ENCODE peak calls at places on chromosomes 16 and 17, in nine cellular contexts. L is H9, N is dorsolateral prefrontal cortex, G is A673, W is SK-N-SH, H is heart right ventricle, J is coronary artery, R is prostate gland, E is A549. Z is an unnamed sample.

GRCh38 chr16:67881557-67882220 is 3.0 kb upstream of the NRN1L start:
- DNase-seq in J (no peak), L (no peak), N (peak; percentile 75), R (no peak), G (no peak), H (peak; percentile 31), E (no peak), W (no peak), Z (no peak)

GRCh38 chr17:8820311-8821010 is 21.3 kb upstream of the MFSD6L start:
- DNase-seq in G (no peak), N (no peak), E (no peak), W (no peak), H (no peak), L (no peak), R (no peak), J (no peak), Z (no peak)

GRCh38 chr16:58510776-58511628 is 4.3 kb upstream of the SETD6 start:
- DNase-seq in J (no peak), L (no peak), H (no peak), R (no peak), W (no peak), G (no peak), N (peak; percentile 37), E (no peak), Z (no peak)

GRCh38 chr17:80999224-81000088 is 7.8 kb downstream of the CHMP6 start:
- DNase-seq in E (no peak), G (no peak), W (peak; percentile 41), L (peak; percentile 36), R (no peak), H (no peak), J (no peak), N (no peak), Z (no peak)

GRCh38 chr16:48862087-48862532 is 252.1 kb upstream of the N4BP1 start:
- DNase-seq in L (peak; percentile 45), W (no peak), N (no peak), E (no peak), R (no peak), H (no peak), J (no peak), G (no peak), Z (no peak)

GRCh38 chr17:70261170-70261569 is 91.8 kb downstream of the KCNJ2 start:
- DNase-seq in R (no peak), W (no peak), L (no peak), E (no peak), J (no peak), G (no peak), H (no peak), N (no peak), Z (no peak)

GRCh38 chr16:2447920-2448583 is 11.9 kb upstream of the TEDC2 start:
- DNase-seq in W (no peak), E (no peak), N (no peak), J (no peak), G (no peak), L (no peak), H (no peak), R (no peak), Z (no peak)

GRCh38 chr17:48873696-48874443 is 18.7 kb upstream of the ATP5MC1 start:
- DNase-seq in J (no peak), N (no peak), W (no peak), L (no peak), E (no peak), G (no peak), H (no peak), R (no peak), Z (no peak)

GRCh38 chr17:20208717-20209116 is 199.6 kb downstream of the SPECC1 start:
- DNase-seq in G (no peak), E (no peak), W (no peak), L (no peak), R (no peak), N (no peak), J (no peak), H (no peak), Z (no peak)

GRCh38 chr16:79601978-79602609 is 1.6 kb upstream of the MAF start:
- DNase-seq in R (peak; percentile 79), N (peak; percentile 74), L (peak; percentile 68), J (peak; percentile 83), E (peak; percentile 45), H (peak; percentile 88), W (peak; percentile 60), G (peak; percentile 70), Z (peak; percentile 86)

GRCh38 chr17:4609761-4610160 is 25.4 kb downstream of the SMTNL2 start:
- DNase-seq in R (no peak), N (no peak), J (no peak), H (no peak), L (no peak), W (no peak), G (no peak), E (no peak), Z (no peak)

GRCh38 chr16:55543470-55543869 is 23.0 kb upstream of the CAPNS2 start:
- DNase-seq in J (no peak), H (no peak), W (peak; percentile 16), G (peak; percentile 44), R (no peak), E (no peak), N (no peak), L (no peak), Z (no peak)

GRCh38 chr17:4577386-4577993 is 6.8 kb upstream of the SMTNL2 start:
- DNase-seq in N (no peak), L (no peak), J (no peak), H (no peak), E (no peak), W (no peak), R (no peak), G (no peak), Z (no peak)

GRCh38 chr17:58969156-58969555 is 137.5 kb downstream of the TRIM37 start:
- DNase-seq in E (no peak), L (no peak), J (no peak), R (no peak), N (no peak), G (peak; percentile 12), H (no peak), W (peak; percentile 40), Z (no peak)

GRCh38 chr17:79548116-79548515 is 62.7 kb downstream of the RBFOX3 start:
- DNase-seq in N (no peak), G (no peak), L (no peak), R (no peak), W (peak; percentile 27), H (no peak), E (no peak), J (no peak), Z (no peak)

GRCh38 chr17:51711581-51711980 is 446.9 kb downstream of the CA10 start:
- DNase-seq in J (no peak), W (no peak), L (peak; percentile 46), E (no peak), N (no peak), G (no peak), R (no peak), H (no peak), Z (no peak)

GRCh38 chr16:66830422-66831404 is at the start of gene NAE1:
- DNase-seq in J (peak; percentile 80), W (peak; percentile 98), E (peak; percentile 84), H (peak; percentile 80), R (peak; percentile 76), G (peak; percentile 93), L (peak; percentile 91), N (peak; percentile 84), Z (peak; percentile 82)
- TF ChIP-seq CTCF in J (peak; percentile 95), W (peak; percentile 86), E (peak; percentile 97), H (peak; percentile 99), R (peak; percentile 96), G (peak; percentile 96), L (peak; percentile 99), N (peak; percentile 99), Z (peak; percentile 96)

DNA sequence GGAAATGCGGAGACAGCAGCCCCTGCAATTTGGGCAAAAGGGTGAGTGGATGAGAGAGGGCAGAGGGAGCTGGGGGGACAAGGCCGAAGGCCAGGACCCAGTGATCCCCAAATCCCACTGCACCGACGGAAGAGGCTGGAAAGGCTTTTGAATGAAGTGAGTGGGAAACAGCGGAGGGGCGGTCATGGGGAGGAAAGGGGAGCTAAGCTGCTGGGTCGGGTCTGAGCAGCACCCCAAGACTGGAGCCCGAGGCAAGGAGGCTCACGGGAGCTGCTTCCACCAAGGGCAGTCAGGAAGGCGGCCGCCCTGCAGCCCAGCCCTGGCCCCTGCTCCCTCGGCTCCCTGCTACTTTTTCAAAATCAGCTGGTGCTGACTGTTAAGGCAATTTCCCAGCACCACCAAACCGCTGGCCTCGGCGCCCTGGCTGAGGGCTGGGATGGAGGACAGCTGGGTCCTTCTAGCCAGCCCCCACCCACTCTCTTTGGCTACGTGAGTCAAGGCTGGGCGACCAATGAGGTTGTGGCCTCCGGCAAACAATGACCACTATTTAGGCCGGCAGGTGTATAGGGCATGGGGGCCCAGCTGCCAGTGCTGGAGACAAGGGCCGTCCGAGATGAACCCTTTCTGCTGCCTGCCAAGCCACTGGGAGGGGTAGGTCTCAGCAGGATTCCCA is 509 bp downstream of the SERPINF1 start:
- DNase-seq in W (peak; percentile 67), L (no peak), G (no peak), J (peak; percentile 78), R (no peak), N (no peak), E (no peak), H (peak; percentile 44), Z (no peak)
- H3K27ac ChIP-seq in W (peak overlapping the region; percentile 98), L (no peak overlapping the region), G (peak overlapping the region; percentile 81), J (peak overlapping the region; percentile 43), R (peak overlapping the region; percentile 82), N (peak overlapping the region; percentile 41), E (peak overlapping the region; percentile 20), H (peak overlapping the region; percentile 88), Z (peak overlapping the region; percentile 17)

DNA sequence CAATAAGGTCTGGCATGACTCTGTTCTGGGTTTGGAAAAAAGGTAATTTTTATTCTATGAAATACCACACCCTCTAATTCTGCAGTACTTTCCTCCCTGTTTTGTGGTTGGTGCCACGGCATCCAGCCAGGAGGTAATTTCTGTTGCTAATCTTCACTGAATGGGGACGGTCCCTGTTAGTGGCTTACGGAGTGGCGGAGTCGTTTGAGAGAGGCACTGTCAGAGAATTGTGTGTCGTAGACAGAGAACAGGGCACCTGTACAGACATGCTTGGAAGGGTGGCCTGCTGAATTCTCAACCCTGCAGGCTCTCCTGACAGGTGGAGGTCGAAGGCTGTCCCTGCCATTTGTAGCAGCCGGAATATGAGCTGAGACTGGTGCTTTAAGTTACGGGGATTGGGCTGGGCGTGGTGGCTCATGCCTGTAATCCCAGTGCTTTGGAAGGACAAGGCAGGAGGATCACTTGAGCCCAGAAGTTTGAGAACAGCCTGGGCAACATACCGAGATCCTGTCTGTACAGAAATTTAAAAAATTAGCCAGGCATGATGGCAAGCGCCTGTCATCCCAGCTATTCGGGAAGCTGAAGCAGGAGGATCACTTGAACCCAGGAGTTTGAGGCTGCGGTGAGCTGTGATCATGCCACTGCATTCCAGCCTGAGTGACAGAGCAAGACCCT is 33.2 kb downstream of the EEF2K start:
- DNase-seq in W (no peak), N (no peak), E (no peak), J (no peak), G (no peak), R (no peak), H (no peak), L (no peak), Z (no peak)
- TF ChIP-seq CTCF in W (no peak), N (no peak), E (no peak), J (no peak), G (no peak), R (no peak), H (no peak), L (no peak), Z (no peak)

DNA sequence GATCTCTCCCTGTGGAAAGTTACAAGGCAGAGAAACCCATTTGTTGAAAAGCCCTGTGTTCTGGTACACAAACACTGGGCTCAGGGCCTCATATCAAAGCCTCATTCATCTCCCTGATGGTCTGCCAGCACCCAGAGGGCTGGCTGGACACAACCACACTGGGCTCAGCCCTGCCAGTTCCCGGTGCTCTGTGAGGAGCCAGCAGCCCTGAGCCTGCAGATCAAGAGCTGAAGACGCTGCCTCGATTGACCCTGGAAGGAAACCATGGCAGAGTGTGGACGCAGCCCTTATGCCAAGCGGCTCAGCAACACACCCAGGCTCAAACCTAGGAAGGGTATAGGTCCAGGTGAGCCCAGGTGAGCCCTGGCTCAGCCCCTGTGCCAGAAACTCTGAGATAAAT is 2.6 kb downstream of the SLC39A11 start:
- DNase-seq in L (no peak), N (peak; percentile 76), G (no peak), H (no peak), R (peak; percentile 14), E (no peak), J (no peak), W (no peak), Z (no peak)
- H3K27ac ChIP-seq in L (no peak overlapping the region), N (peak overlapping the region; percentile 95), G (no peak overlapping the region), H (no peak overlapping the region), R (no peak overlapping the region), E (no peak overlapping the region), J (no peak overlapping the region), W (no peak overlapping the region), Z (no peak overlapping the region)